ENCODE peak calls at places on chromosomes 2 and 18, in four cellular contexts. One of them, this sample, is unnamed. For H3K36me3, the result is how much of the 10 kb centered on the place peaks cover.

GRCh38 chr2:46519265-46519664 is 39.9 kb downstream of the TMEM247 start:
- DNase-seq in GM12878: no peak
- DNase-seq in H1: no peak
- DNase-seq in HepG2: no peak
- DNase-seq in this sample: no peak

GRCh38 chr18:55863876-55864275 is 275.9 kb upstream of the TCF4 start:
- DNase-seq in HepG2: no peak
- DNase-seq in H1: no peak
- DNase-seq in GM12878: no peak
- DNase-seq in this sample: no peak

GRCh38 chr2:159206736-159207380 is 79.6 kb downstream of the WDSUB1 start:
- DNase-seq in GM12878: no peak
- DNase-seq in HepG2: no peak
- DNase-seq in H1: no peak
- DNase-seq in this sample: no peak

GRCh38 chr2:165629776-165630175 is 160.3 kb downstream of the CSRNP3 start:
- DNase-seq in H1: no peak
- DNase-seq in HepG2: no peak
- DNase-seq in GM12878: no peak
- DNase-seq in this sample: no peak

GRCh38 chr2:65800998-65801397 is 368.6 kb upstream of the SPRED2 start:
- DNase-seq in H1: peak
- DNase-seq in GM12878: no peak
- DNase-seq in HepG2: no peak
- DNase-seq in this sample: peak

GRCh38 chr2:54403512-54404238 is 52.5 kb upstream of the SPTBN1 start:
- DNase-seq in GM12878: no peak
- DNase-seq in HepG2: no peak
- DNase-seq in H1: no peak
- DNase-seq in this sample: no peak

GRCh38 chr2:164813535-164813934 is 28.1 kb downstream of the COBLL1 start:
- DNase-seq in GM12878: no peak
- DNase-seq in HepG2: no peak
- DNase-seq in H1: no peak
- DNase-seq in this sample: no peak

GRCh38 chr2:14681608-14682007 is 49.1 kb downstream of the LRATD1 start:
- DNase-seq in H1: no peak
- DNase-seq in GM12878: no peak
- DNase-seq in HepG2: no peak
- DNase-seq in this sample: no peak

GRCh38 chr18:74496508-74497307 is 545 bp downstream of the CNDP2 start:
- DNase-seq in GM12878: no peak
- DNase-seq in HepG2: peak
- DNase-seq in H1: no peak
- DNase-seq in this sample: no peak

GRCh38 chr2:118251427-118251826 is 163.2 kb downstream of the INSIG2 start:
- DNase-seq in HepG2: no peak
- DNase-seq in GM12878: no peak
- DNase-seq in H1: no peak
- DNase-seq in this sample: peak

GRCh38 chr2:73092146-73092783 is 20.5 kb downstream of the RAB11FIP5 start:
- DNase-seq in HepG2: peak
- DNase-seq in GM12878: no peak
- DNase-seq in H1: no peak
- DNase-seq in this sample: no peak

GRCh38 chr2:20465716-20466391 is 19.0 kb downstream of the RHOB start:
- DNase-seq in GM12878: no peak
- DNase-seq in H1: no peak
- DNase-seq in HepG2: no peak
- DNase-seq in this sample: no peak

GRCh38 chr2:61135510-61135909 is 26.5 kb upstream of the C2orf74 start:
- DNase-seq in HepG2: peak
- DNase-seq in H1: no peak
- DNase-seq in GM12878: no peak
- DNase-seq in this sample: no peak

GRCh38 chr18:27785815-27786537 is 391.0 kb downstream of the CDH2 start:
- DNase-seq in H1: no peak
- DNase-seq in HepG2: no peak
- DNase-seq in GM12878: no peak
- DNase-seq in this sample: no peak

GRCh38 chr2:70440621-70441020 is 113.0 kb downstream of the TGFA start:
- DNase-seq in GM12878: no peak
- DNase-seq in H1: peak
- DNase-seq in HepG2: no peak
- DNase-seq in this sample: no peak

GRCh38 chr2:37738266-37738885 is 66.9 kb upstream of the CDC42EP3 start:
- DNase-seq in HepG2: no peak
- DNase-seq in GM12878: no peak
- DNase-seq in H1: no peak
- DNase-seq in this sample: no peak

GRCh38 chr2:173298536-173299097 is 56.1 kb upstream of the CDCA7 start:
- DNase-seq in HepG2: no peak
- DNase-seq in H1: no peak
- DNase-seq in GM12878: no peak
- DNase-seq in this sample: no peak

GRCh38 chr18:70132999-70133398 is 72.5 kb downstream of the RTTN start:
- DNase-seq in GM12878: no peak
- DNase-seq in H1: no peak
- DNase-seq in HepG2: peak
- DNase-seq in this sample: no peak

DNA sequence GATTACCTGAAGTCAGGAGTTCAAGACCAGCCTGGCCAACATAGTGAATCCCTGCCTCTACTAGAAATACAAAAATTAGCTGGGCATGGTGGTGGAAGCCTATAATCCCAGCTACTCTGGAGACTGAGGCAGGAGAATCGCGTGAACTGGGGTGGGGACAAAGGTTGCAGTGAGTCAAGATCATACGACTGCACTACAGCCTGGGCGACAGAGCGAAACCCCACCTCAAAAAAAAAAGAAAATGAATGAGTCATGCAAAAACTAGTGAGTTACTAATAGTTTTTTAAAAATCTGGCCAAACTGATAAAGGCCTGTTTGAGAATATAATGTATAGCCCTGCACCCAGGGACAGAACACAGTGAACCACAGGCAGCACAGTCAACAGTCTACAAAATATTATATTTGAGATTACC is 17.5 kb downstream of the AFG3L2 start:
- DNase-seq in HepG2: no peak
- DNase-seq in GM12878: no peak
- DNase-seq in H1: no peak
- DNase-seq in this sample: no peak
- H3K36me3 ChIP-seq in HepG2: half or more
- H3K36me3 ChIP-seq in GM12878: under half
- H3K36me3 ChIP-seq in H1: under half
- H3K36me3 ChIP-seq in this sample: half or more

GRCh38 chr2:7962191-7962590 is 719.7 kb upstream of the ID2 start:
- DNase-seq in HepG2: no peak
- DNase-seq in H1: no peak
- DNase-seq in GM12878: no peak
- DNase-seq in this sample: no peak
- TF ChIP-seq SUZ12 in HepG2: no peak
- TF ChIP-seq SUZ12 in H1: no peak
- TF ChIP-seq SUZ12 in GM12878: no peak
- TF ChIP-seq SUZ12 in this sample: no peak

GRCh38 chr2:156332452-156333273 is at the start of gene NR4A2:
- DNase-seq in HepG2: peak
- DNase-seq in H1: peak
- DNase-seq in GM12878: no peak
- DNase-seq in this sample: peak
- H3K36me3 ChIP-seq in HepG2: under half
- H3K36me3 ChIP-seq in H1: under half
- H3K36me3 ChIP-seq in GM12878: under half
- H3K36me3 ChIP-seq in this sample: under half

GRCh38 chr2:105410554-105410953 is 11.7 kb upstream of the FHL2 start:
- DNase-seq in GM12878: no peak
- DNase-seq in HepG2: no peak
- DNase-seq in H1: no peak
- DNase-seq in this sample: no peak
- TF ChIP-seq SUZ12 in GM12878: no peak
- TF ChIP-seq SUZ12 in HepG2: no peak
- TF ChIP-seq SUZ12 in H1: no peak
- TF ChIP-seq SUZ12 in this sample: no peak

DNA sequence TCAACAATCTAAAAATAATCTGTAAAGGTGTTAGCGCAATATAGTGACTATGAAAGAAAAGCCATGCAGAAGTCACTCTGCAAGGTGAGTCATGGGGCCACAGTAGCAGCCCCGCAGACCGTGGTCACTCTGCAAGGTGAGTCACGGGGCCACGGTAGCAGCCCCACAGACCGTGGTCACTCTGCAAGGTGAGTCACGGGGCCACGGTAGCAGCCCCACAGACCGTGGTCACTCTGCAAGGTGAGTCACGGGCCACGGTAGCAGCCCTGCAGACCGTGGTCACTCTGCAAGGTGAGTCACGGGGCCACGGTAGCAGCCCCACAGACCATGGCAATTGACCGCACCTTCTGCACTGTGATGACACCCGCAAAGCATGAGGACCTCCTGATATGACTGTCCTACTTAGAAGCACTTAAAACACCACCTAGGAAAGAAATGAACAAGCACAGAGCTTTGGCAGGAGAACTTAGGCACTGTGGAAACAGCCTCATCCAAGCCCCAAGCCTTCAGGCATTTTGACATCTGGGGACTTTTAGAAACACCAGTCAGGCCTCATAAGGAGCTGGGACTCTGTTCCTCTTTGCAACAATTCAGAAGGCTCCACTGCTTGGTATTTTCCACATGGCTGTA is 70.1 kb downstream of the LDLRAD4 start:
- DNase-seq in H1: no peak
- DNase-seq in GM12878: no peak
- DNase-seq in HepG2: no peak
- DNase-seq in this sample: no peak
- H3K36me3 ChIP-seq in H1: under half
- H3K36me3 ChIP-seq in GM12878: under half
- H3K36me3 ChIP-seq in HepG2: under half
- H3K36me3 ChIP-seq in this sample: under half

GRCh38 chr2:216516730-216517350 is 18.2 kb downstream of the RPL37A start:
- DNase-seq in H1: no peak
- DNase-seq in GM12878: no peak
- DNase-seq in HepG2: no peak
- DNase-seq in this sample: no peak
- TF ChIP-seq SUZ12 in H1: no peak
- TF ChIP-seq SUZ12 in GM12878: no peak
- TF ChIP-seq SUZ12 in HepG2: no peak
- TF ChIP-seq SUZ12 in this sample: no peak

GRCh38 chr2:10140841-10141610 is 18.5 kb downstream of the RRM2 start:
- DNase-seq in HepG2: no peak
- DNase-seq in GM12878: no peak
- DNase-seq in H1: no peak
- DNase-seq in this sample: no peak
- H3K36me3 ChIP-seq in HepG2: under half
- H3K36me3 ChIP-seq in GM12878: under half
- H3K36me3 ChIP-seq in H1: under half
- H3K36me3 ChIP-seq in this sample: under half

DNA sequence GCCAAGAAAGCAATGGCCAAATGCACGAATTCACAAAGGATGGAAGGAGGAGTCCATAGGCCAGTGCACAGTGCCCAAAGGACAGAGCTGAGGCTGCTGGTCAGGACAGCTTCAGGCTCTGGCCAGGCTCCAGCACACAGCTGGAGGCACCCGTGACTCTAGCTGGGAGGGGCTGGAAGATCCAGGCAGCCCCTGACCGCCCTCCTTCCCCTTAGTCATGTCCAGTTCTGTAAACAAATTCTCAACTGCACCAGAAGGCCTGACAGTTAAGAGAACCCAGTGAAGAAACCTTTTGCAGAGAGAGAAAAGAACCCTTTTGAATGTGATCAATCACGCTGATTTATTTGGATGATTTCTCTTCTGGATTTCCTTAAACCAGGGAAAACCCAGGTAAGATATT is 7.7 kb upstream of the YWHAQ start:
- DNase-seq in GM12878: no peak
- DNase-seq in H1: no peak
- DNase-seq in HepG2: peak
- DNase-seq in this sample: no peak
- TF ChIP-seq SUZ12 in GM12878: no peak
- TF ChIP-seq SUZ12 in H1: no peak
- TF ChIP-seq SUZ12 in HepG2: no peak
- TF ChIP-seq SUZ12 in this sample: no peak

DNA sequence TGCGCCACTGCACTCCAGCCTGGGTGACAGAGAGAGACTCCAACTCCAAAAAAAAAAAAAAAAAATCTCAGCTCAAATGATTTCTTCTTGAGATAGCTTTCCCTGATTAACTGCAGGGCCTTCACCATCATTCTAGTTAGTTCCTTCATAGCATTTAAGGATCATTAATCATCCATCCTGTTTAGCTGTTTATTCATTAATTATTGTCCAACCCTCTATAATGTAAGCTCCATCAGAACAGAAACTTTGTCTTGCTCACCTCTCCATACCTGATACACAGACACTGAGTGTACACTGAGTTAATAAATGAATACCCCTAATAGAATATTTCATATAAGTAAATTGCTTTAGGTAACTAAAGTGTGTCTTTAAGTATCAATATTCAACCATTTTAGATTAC is 42.2 kb upstream of the ENOSF1 start:
- DNase-seq in HepG2: no peak
- DNase-seq in H1: no peak
- DNase-seq in GM12878: no peak
- DNase-seq in this sample: no peak
- H3K36me3 ChIP-seq in HepG2: half or more
- H3K36me3 ChIP-seq in H1: under half
- H3K36me3 ChIP-seq in GM12878: under half
- H3K36me3 ChIP-seq in this sample: under half

This sample was measured in NT2/D1.